ENCODE peak calls at places on chromosome 16, in ten cellular contexts. V is MM.1S, D is mucosa of descending colon, F is A549, U is AG04450, B is fibroblast of the aortic adventitia, E is fibroblast of villous mesenchyme, Q is bronchial epithelial cell, M is PC-3, R is heart right ventricle. I is an unnamed sample.

GRCh38 chr16:31869511-31870201 is 4.0 kb upstream of the ZNF267 start:
- DNase-seq in R (peak), F (no peak), B (peak), Q (peak), V (peak), M (peak), U (peak), D (no peak), E (peak), I (peak)

GRCh38 chr16:9092282-9092962 is 978 bp downstream of the HAPSTR1 start:
- DNase-seq in V (peak), F (no peak), R (peak), U (no peak), B (no peak), M (no peak), E (peak), D (peak), Q (no peak), I (no peak)

GRCh38 chr16:3949287-3949686 is 68.8 kb upstream of the CREBBP start:
- DNase-seq in U (no peak), E (no peak), D (no peak), B (peak), V (no peak), M (no peak), Q (no peak), R (peak), F (no peak), I (no peak)

GRCh38 chr16:30526137-30526822 is at the start of gene ZNF768:
- DNase-seq in M (peak), D (peak), E (peak), V (no peak), F (peak), B (peak), U (no peak), R (no peak), Q (no peak), I (peak)

GRCh38 chr16:85514601-85515318 is 98.4 kb upstream of the GSE1 start:
- DNase-seq in B (peak), F (peak), R (peak), Q (peak), D (no peak), M (peak), V (no peak), E (peak), U (peak), I (peak)

GRCh38 chr16:3235856-3236669 is 1.1 kb upstream of the ZNF200 start:
- DNase-seq in D (peak), M (peak), F (no peak), B (no peak), E (peak), Q (no peak), U (no peak), R (peak), V (no peak), I (no peak)

GRCh38 chr16:57104706-57105105 is 12.3 kb downstream of the CPNE2 start:
- DNase-seq in B (no peak), M (no peak), F (no peak), R (no peak), D (no peak), E (no peak), U (no peak), Q (no peak), V (no peak), I (no peak)

GRCh38 chr16:64948056-64948455 is 173.8 kb downstream of the CDH11 start:
- DNase-seq in F (no peak), M (no peak), V (no peak), D (no peak), R (no peak), U (no peak), B (no peak), Q (no peak), E (no peak), I (no peak)

GRCh38 chr16:30527635-30528178 is 1.3 kb upstream of the ZNF768 start:
- DNase-seq in U (no peak), V (peak), B (no peak), R (no peak), Q (peak), M (peak), D (no peak), E (peak), F (no peak), I (no peak)

GRCh38 chr16:84526794-84527485 is 22.5 kb upstream of the MEAK7 start:
- DNase-seq in M (no peak), R (no peak), Q (no peak), U (no peak), E (peak), V (no peak), B (peak), D (no peak), F (no peak), I (no peak)

GRCh38 chr16:87954361-87954760 is 3.1 kb downstream of the BANP start:
- DNase-seq in D (no peak), F (no peak), B (no peak), Q (no peak), M (no peak), U (no peak), E (no peak), V (no peak), R (no peak), I (no peak)

GRCh38 chr16:67673712-67674580 is 7.3 kb downstream of the C16orf86 start:
- DNase-seq in M (no peak), F (no peak), U (no peak), E (peak), R (peak), Q (peak), V (no peak), B (no peak), D (peak), I (peak)

GRCh38 chr16:77297996-77298637 is 98.9 kb downstream of the SYCE1L start:
- DNase-seq in V (no peak), E (no peak), F (no peak), M (peak), U (no peak), B (peak), R (no peak), Q (peak), D (no peak), I (peak)

GRCh38 chr16:9047689-9048301 is 43.6 kb upstream of the HAPSTR1 start:
- DNase-seq in U (peak), Q (peak), V (peak), F (peak), D (peak), B (peak), R (peak), M (peak), E (peak), I (peak)

GRCh38 chr16:89102035-89102776 is 8.6 kb downstream of the ACSF3 start:
- DNase-seq in Q (no peak), R (no peak), F (no peak), V (no peak), U (no peak), E (no peak), M (no peak), B (no peak), D (peak), I (no peak)
- H3K4me3 ChIP-seq in Q (no peak), R (no peak), F (no peak), V (no peak), U (no peak), E (no peak), M (no peak), B (no peak), D (no peak), I (no peak)

DNA sequence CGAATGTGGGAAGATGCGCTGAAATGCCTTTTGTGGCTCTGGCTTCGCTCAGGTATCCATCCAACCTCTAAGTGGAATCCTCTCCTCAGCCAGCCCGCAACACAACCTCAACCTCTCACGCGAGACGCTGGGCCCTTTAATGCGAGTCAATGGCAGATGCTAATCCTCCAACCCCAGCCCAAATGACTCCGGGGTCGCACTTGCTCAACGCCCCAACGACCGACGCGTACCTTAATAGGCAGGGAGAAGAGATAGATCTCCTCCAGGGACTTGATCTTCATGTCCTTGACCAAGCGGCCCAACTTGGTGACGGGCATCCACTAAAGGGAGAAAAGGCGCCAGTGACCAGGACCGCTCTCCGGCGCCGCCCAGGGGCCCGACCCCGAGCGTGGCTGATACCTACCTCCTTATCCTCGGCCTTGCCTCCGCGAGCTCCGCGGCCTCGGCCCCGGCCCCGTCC is 550 bp downstream of the RPS2 start:
- DNase-seq in Q (no peak), D (no peak), B (peak), F (no peak), V (no peak), R (no peak), U (no peak), M (no peak), E (peak), I (peak)
- TF ChIP-seq CTCF in Q (peak), D (no peak), B (no peak), F (no peak), V (no peak), R (peak), U (no peak), M (no peak), E (no peak), I (peak)

GRCh38 chr16:78650675-78651074 is 551.2 kb downstream of the WWOX start:
- DNase-seq in F (no peak), R (no peak), M (no peak), V (no peak), E (no peak), D (no peak), Q (no peak), U (no peak), B (no peak), I (no peak)

GRCh38 chr16:78648517-78648916 is 549.1 kb downstream of the WWOX start:
- DNase-seq in M (no peak), E (peak), Q (no peak), B (no peak), U (no peak), D (no peak), R (peak), F (no peak), V (no peak), I (peak)

GRCh38 chr16:78642621-78643285 is 543.3 kb downstream of the WWOX start:
- DNase-seq in D (no peak), R (no peak), M (no peak), Q (no peak), V (no peak), E (no peak), B (no peak), F (no peak), U (no peak), I (no peak)

GRCh38 chr16:78647491-78647890 is 548.0 kb downstream of the WWOX start:
- DNase-seq in U (no peak), E (no peak), V (no peak), M (no peak), B (no peak), F (no peak), D (no peak), R (no peak), Q (no peak), I (no peak)

GRCh38 chr16:78647019-78647418 is 547.6 kb downstream of the WWOX start:
- DNase-seq in F (no peak), M (no peak), B (no peak), V (no peak), D (no peak), U (no peak), Q (no peak), R (peak), E (no peak), I (no peak)
- H3K4me3 ChIP-seq in F (no peak), M (no peak), B (no peak), V (no peak), D (no peak), U (no peak), Q (no peak), R (no peak), E (no peak), I (no peak)

DNA sequence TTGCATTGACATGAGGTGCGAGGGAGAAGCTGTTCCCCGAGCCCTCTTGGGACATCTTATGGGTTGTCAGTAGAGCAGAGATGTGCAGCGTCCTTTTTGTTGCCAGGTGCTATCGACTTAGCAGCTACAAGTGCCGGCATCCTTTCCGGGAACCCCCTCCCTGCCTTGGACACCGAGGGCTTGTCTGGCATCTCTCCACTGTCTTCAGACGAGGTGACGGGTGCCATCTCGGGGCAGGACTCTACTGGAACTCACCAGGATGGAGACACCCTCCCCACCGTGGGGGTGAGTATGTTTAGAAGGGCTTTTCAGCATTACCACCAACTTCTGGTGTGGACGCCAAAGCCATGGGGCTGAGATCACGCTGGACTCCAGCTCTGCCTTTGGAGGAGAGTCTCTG is 11.8 kb upstream of the JPT2 start:
- DNase-seq in E (no peak), V (no peak), D (no peak), M (no peak), B (no peak), U (no peak), R (no peak), Q (no peak), F (no peak), I (no peak)
- TF ChIP-seq CTCF in E (no peak), V (no peak), D (no peak), M (no peak), B (no peak), U (no peak), R (no peak), Q (no peak), F (no peak), I (no peak)

GRCh38 chr16:81397879-81398516 is 46.6 kb upstream of the CMIP start:
- DNase-seq in R (no peak), V (no peak), M (no peak), B (no peak), F (no peak), Q (no peak), U (no peak), E (no peak), D (no peak), I (no peak)

GRCh38 chr16:81403208-81403600 is 41.4 kb upstream of the CMIP start:
- DNase-seq in B (no peak), V (no peak), R (no peak), U (no peak), M (no peak), D (no peak), Q (no peak), E (no peak), F (no peak), I (no peak)

GRCh38 chr16:81403601-81404391 is 40.8 kb upstream of the CMIP start:
- DNase-seq in Q (peak), E (peak), B (peak), D (peak), M (peak), F (peak), R (peak), V (peak), U (peak), I (peak)

GRCh38 chr16:81399909-81400308 is 44.7 kb upstream of the CMIP start:
- DNase-seq in V (no peak), D (no peak), R (no peak), B (no peak), M (no peak), Q (no peak), U (no peak), E (no peak), F (no peak), I (no peak)

GRCh38 chr16:81401035-81401950 is 43.3 kb upstream of the CMIP start:
- DNase-seq in V (no peak), B (peak), D (no peak), R (peak), M (peak), F (peak), E (peak), Q (peak), U (peak), I (peak)
- H3K4me3 ChIP-seq in V (no peak), B (peak), D (no peak), R (no peak), M (peak), F (peak), E (no peak), Q (no peak), U (no peak), I (no peak)

DNA sequence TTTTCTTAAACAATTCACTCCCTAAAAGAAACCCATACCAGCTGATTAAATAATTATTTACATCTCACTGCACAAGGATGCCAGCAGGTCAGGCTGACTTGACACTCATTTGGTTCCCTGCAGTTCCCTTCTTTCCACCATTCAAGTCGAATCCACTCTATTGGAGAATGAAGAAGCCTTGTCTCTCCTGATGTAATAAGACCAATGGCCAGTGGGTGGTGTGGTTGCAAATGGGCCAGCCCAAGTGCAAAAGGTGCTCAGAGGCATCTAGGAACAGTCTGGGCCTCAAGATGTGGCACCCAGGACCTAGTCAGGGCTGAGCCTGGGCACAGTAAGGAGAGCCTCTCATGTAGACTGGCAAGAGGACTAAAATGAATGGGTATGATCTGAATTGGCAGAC is 9.3 kb downstream of the C16orf78 start:
- DNase-seq in M (peak), F (no peak), U (no peak), V (peak), E (no peak), B (no peak), D (no peak), Q (no peak), R (no peak), I (no peak)
- TF ChIP-seq CTCF in M (no peak), F (no peak), U (no peak), V (peak), E (no peak), B (no peak), D (no peak), Q (no peak), R (no peak), I (peak)

GRCh38 chr16:24986512-24987303 is 28.5 kb downstream of the ARHGAP17 start:
- DNase-seq in E (peak), V (no peak), Q (peak), D (no peak), F (peak), U (no peak), B (peak), R (no peak), M (peak), I (peak)
- H3K4me3 ChIP-seq in E (peak), V (no peak), Q (no peak), D (no peak), F (peak), U (peak), B (peak), R (no peak), M (peak), I (peak)

GRCh38 chr16:62208934-62209333 is 172.7 kb upstream of the CDH8 start:
- DNase-seq in V (no peak), F (no peak), R (no peak), Q (no peak), M (no peak), U (no peak), E (no peak), B (no peak), D (no peak), I (no peak)

GRCh38 chr16:62201911-62202310 is 165.7 kb upstream of the CDH8 start:
- DNase-seq in D (no peak), U (no peak), E (no peak), M (no peak), V (no peak), B (no peak), F (no peak), Q (no peak), R (no peak), I (no peak)

GRCh38 chr16:62205459-62205858 is 169.2 kb upstream of the CDH8 start:
- DNase-seq in V (no peak), U (no peak), D (no peak), R (no peak), M (no peak), F (no peak), B (no peak), Q (no peak), E (no peak), I (no peak)
- TF ChIP-seq CTCF in V (no peak), U (no peak), D (no peak), R (no peak), M (peak), F (no peak), B (no peak), Q (no peak), E (no peak), I (no peak)

GRCh38 chr16:73056383-73056782 is 8.5 kb upstream of the ZFHX3 start:
- DNase-seq in U (no peak), R (no peak), M (no peak), E (no peak), D (no peak), Q (no peak), F (no peak), B (peak), V (no peak), I (no peak)

GRCh38 chr16:73057369-73058210 is 9.7 kb upstream of the ZFHX3 start:
- DNase-seq in B (no peak), D (no peak), U (no peak), F (no peak), E (peak), M (no peak), V (peak), Q (no peak), R (no peak), I (no peak)

GRCh38 chr16:73058221-73058615 is 10.3 kb upstream of the ZFHX3 start:
- DNase-seq in M (no peak), V (peak), F (no peak), E (no peak), R (no peak), Q (no peak), U (no peak), B (peak), D (no peak), I (no peak)

GRCh38 chr16:73058616-73059409 is 10.9 kb upstream of the ZFHX3 start:
- DNase-seq in B (peak), R (peak), F (no peak), Q (peak), U (no peak), E (peak), M (peak), D (peak), V (peak), I (peak)

DNA sequence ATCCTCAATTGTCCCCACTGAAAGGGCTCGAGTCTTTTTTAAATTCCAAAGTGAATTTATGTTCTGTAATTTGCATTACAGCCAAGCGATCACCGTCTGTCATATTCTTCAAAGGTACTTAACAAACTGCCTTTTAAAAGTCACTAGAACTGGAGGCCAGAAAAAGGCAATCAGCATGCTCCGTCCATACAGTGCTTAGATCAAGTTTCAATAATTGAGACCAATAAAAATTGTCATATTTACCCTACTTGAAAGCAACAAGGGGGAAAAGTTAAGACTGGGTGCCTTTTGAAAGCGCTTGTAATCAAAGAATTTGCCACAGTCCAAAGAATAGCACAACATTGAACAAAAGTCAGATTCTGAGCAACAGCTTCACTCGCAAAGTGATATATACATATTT is 9.0 kb upstream of the ZFHX3 start:
- DNase-seq in E (peak), U (no peak), R (no peak), B (peak), Q (no peak), F (no peak), V (no peak), D (no peak), M (peak), I (no peak)
- H3K4me3 ChIP-seq in E (peak), U (peak), R (peak), B (peak), Q (peak), F (peak), V (peak), D (no peak), M (peak), I (peak)

I was measured in choroid plexus epithelial cell.